ENCODE peak calls at places on chromosomes 16 and 17, in four cellular contexts. D, H, L and V are unnamed samples.

GRCh38 chr17:18070861-18071340 is 16.8 kb upstream of the DRG2 start:
- DNase-seq in D (peak; percentile 34), H (peak; percentile 16), L (no peak), V (no peak)

GRCh38 chr17:64133546-64134215 is 3.7 kb upstream of the ERN1 start:
- DNase-seq in D (peak; percentile 73), H (peak; percentile 57), L (no peak), V (peak; percentile 65)

GRCh38 chr16:87831421-87832136 is 37.7 kb downstream of the SLC7A5 start:
- DNase-seq in D (no peak), H (no peak), L (no peak), V (no peak)

GRCh38 chr17:10029129-10029528 is 124.1 kb upstream of the RCVRN start:
- DNase-seq in D (no peak), H (no peak), L (no peak), V (no peak)

GRCh38 chr17:3770471-3770870 is 30.5 kb downstream of the ITGAE start:
- DNase-seq in D (no peak), H (no peak), L (no peak), V (no peak)

GRCh38 chr17:39618956-39619785 is 7.6 kb upstream of the PPP1R1B start:
- DNase-seq in D (no peak), H (no peak), L (no peak), V (no peak)

GRCh38 chr17:66375121-66375520 is 72.7 kb downstream of the PRKCA start:
- DNase-seq in D (no peak), H (no peak), L (no peak), V (no peak)

GRCh38 chr17:82301916-82302497 is 15.4 kb downstream of the CD7 start:
- DNase-seq in D (no peak), H (peak; percentile 25), L (no peak), V (no peak)